ENCODE peak calls at places on chromosomes 1 and 21, in six cellular contexts. V is NCI-H446 treated with DMSO at 0.1 percent for 48 hours, C is NCI-H1092, O is NCI-H1930, S is amniotic stem cell, R is IMR-90. P is an unnamed sample.

GRCh38 chr1:212749924-212750535 is 41.5 kb downstream of the NSL1 start:
- DNase-seq in V (peak; percentile 55), C (peak; percentile 45), O (peak; percentile 29), S (no peak), R (peak; percentile 79), P (peak; percentile 68)

GRCh38 chr21:26842976-26843911 is 2.0 kb downstream of the ADAMTS1 start:
- DNase-seq in V (peak; percentile 94), C (no peak), O (peak; percentile 7), S (peak; percentile 94), R (peak; percentile 96), P (peak; percentile 98)

GRCh38 chr1:156815307-156815826 is 1.3 kb downstream of the SH2D2A start:
- DNase-seq in V (no peak), C (no peak), O (no peak), S (peak; percentile 30), R (peak; percentile 90), P (peak; percentile 76)

GRCh38 chr21:41529769-41530168 is 21.8 kb upstream of the TMPRSS2 start:
- DNase-seq in V (no peak), C (no peak), O (no peak), S (no peak), R (no peak), P (no peak)

GRCh38 chr1:61842863-61843514 is 100.7 kb downstream of the PATJ start:
- DNase-seq in V (no peak), C (no peak), O (no peak), S (no peak), R (no peak), P (no peak)

GRCh38 chr21:16279658-16280581 is 550.1 kb downstream of the USP25 start:
- DNase-seq in V (no peak), C (no peak), O (no peak), S (no peak), R (peak; percentile 10), P (peak; percentile 76)

GRCh38 chr1:156895408-156895874 is 1.9 kb downstream of the PEAR1 start:
- DNase-seq in V (no peak), C (no peak), O (no peak), S (no peak), R (peak; percentile 27), P (peak; percentile 70)

GRCh38 chr1:92016720-92017316 is 13.0 kb upstream of the EPHX4 start:
- DNase-seq in V (no peak), C (no peak), O (no peak), S (no peak), R (no peak), P (no peak)

GRCh38 chr1:43587594-43587993 is 56.9 kb downstream of the PTPRF start:
- DNase-seq in V (no peak), C (no peak), O (no peak), S (no peak), R (peak; percentile 40), P (peak; percentile 80)

GRCh38 chr1:8281843-8282509 is 35.9 kb upstream of the SLC45A1 start:
- DNase-seq in V (no peak), C (no peak), O (no peak), S (no peak), R (peak; percentile 16), P (no peak)

GRCh38 chr21:28485301-28486022 is 507.2 kb downstream of the LTN1 start:
- DNase-seq in V (no peak), C (no peak), O (no peak), S (peak; percentile 14), R (peak; percentile 80), P (peak; percentile 70)

GRCh38 chr1:205570796-205571537 is 60.8 kb downstream of the ELK4 start:
- DNase-seq in V (no peak), C (no peak), O (no peak), S (no peak), R (no peak), P (no peak)

GRCh38 chr1:95742591-95743089 is 508.6 kb downstream of the RWDD3 start:
- DNase-seq in V (no peak), C (no peak), O (no peak), S (peak; percentile 4), R (peak; percentile 66), P (peak; percentile 47)

GRCh38 chr21:25496825-25497482 is 110.3 kb downstream of the MRPL39 start:
- DNase-seq in V (no peak), C (no peak), O (no peak), S (peak; percentile 12), R (peak; percentile 77), P (peak; percentile 51)

GRCh38 chr1:6367381-6368007 is 26.1 kb downstream of the ACOT7 start:
- DNase-seq in V (peak; percentile 36), C (no peak), O (no peak), S (no peak), R (peak; percentile 51), P (no peak)